ENCODE peak calls at places on chromosome 2, in seven cellular contexts. One of them, this sample, is unnamed.

GRCh38 chr2:37340637-37341036 is 3.8 kb upstream of the QPCT start:
- DNase-seq in HepG2: no peak
- DNase-seq in T47D: no peak
- DNase-seq in H1: no peak
- DNase-seq in K562: no peak
- DNase-seq in GM12878: no peak
- DNase-seq in SK-N-SH: no peak
- DNase-seq in this sample: no peak

GRCh38 chr2:43225788-43226557 is 433 bp downstream of the ZFP36L2 start:
- DNase-seq in HepG2: peak; percentile 77
- DNase-seq in GM12878: no peak
- DNase-seq in T47D: peak; percentile 58
- DNase-seq in K562: peak; percentile 73
- DNase-seq in SK-N-SH: peak; percentile 89
- DNase-seq in H1: no peak
- DNase-seq in this sample: no peak

GRCh38 chr2:3505771-3506170 is 13.6 kb downstream of the ADI1 start:
- DNase-seq in HepG2: no peak
- DNase-seq in SK-N-SH: no peak
- DNase-seq in H1: no peak
- DNase-seq in GM12878: no peak
- DNase-seq in T47D: peak; percentile 18
- DNase-seq in K562: no peak
- DNase-seq in this sample: no peak

GRCh38 chr2:121961761-121962160 is 206.3 kb downstream of the TSN start:
- DNase-seq in SK-N-SH: no peak
- DNase-seq in K562: no peak
- DNase-seq in GM12878: no peak
- DNase-seq in H1: no peak
- DNase-seq in HepG2: no peak
- DNase-seq in T47D: no peak
- DNase-seq in this sample: no peak

GRCh38 chr2:240999001-240999791 is 778 bp downstream of the SNED1 start:
- DNase-seq in HepG2: no peak
- DNase-seq in GM12878: no peak
- DNase-seq in T47D: no peak
- DNase-seq in H1: no peak
- DNase-seq in SK-N-SH: peak; percentile 69
- DNase-seq in K562: peak; percentile 27
- DNase-seq in this sample: no peak

GRCh38 chr2:127153691-127154158 is 46.8 kb upstream of the BIN1 start:
- DNase-seq in SK-N-SH: no peak
- DNase-seq in GM12878: no peak
- DNase-seq in T47D: no peak
- DNase-seq in H1: no peak
- DNase-seq in HepG2: no peak
- DNase-seq in K562: no peak
- DNase-seq in this sample: no peak

GRCh38 chr2:28193552-28194383 is 198.9 kb upstream of the FOSL2 start:
- DNase-seq in T47D: no peak
- DNase-seq in H1: no peak
- DNase-seq in SK-N-SH: peak; percentile 27
- DNase-seq in K562: no peak
- DNase-seq in HepG2: no peak
- DNase-seq in GM12878: no peak
- DNase-seq in this sample: no peak

GRCh38 chr2:226411727-226412360 is 387.8 kb downstream of the IRS1 start:
- DNase-seq in T47D: peak; percentile 48
- DNase-seq in SK-N-SH: no peak
- DNase-seq in H1: no peak
- DNase-seq in GM12878: no peak
- DNase-seq in K562: no peak
- DNase-seq in HepG2: peak; percentile 95
- DNase-seq in this sample: peak; percentile 93

GRCh38 chr2:241224068-241224850 is 35.8 kb downstream of the ANO7 start:
- DNase-seq in K562: no peak
- DNase-seq in SK-N-SH: peak; percentile 91
- DNase-seq in T47D: no peak
- DNase-seq in H1: no peak
- DNase-seq in HepG2: peak; percentile 87
- DNase-seq in GM12878: no peak
- DNase-seq in this sample: no peak

GRCh38 chr2:69567909-69568300 is 75.6 kb downstream of the AAK1 start:
- DNase-seq in HepG2: no peak
- DNase-seq in H1: no peak
- DNase-seq in GM12878: no peak
- DNase-seq in SK-N-SH: no peak
- DNase-seq in K562: no peak
- DNase-seq in T47D: no peak
- DNase-seq in this sample: no peak
- TF ChIP-seq JUND in HepG2: no peak
- TF ChIP-seq JUND in H1: no peak
- TF ChIP-seq JUND in GM12878: no peak
- TF ChIP-seq JUND in SK-N-SH: no peak
- TF ChIP-seq JUND in K562: no peak
- TF ChIP-seq JUND in T47D: no peak
- TF ChIP-seq JUND in this sample: no peak

GRCh38 chr2:215929602-215930335 is 83.6 kb downstream of the MREG start:
- DNase-seq in K562: peak; percentile 14
- DNase-seq in T47D: no peak
- DNase-seq in H1: no peak
- DNase-seq in SK-N-SH: no peak
- DNase-seq in HepG2: no peak
- DNase-seq in GM12878: no peak
- DNase-seq in this sample: no peak
- TF ChIP-seq JUND in K562: peak; percentile 94
- TF ChIP-seq JUND in T47D: no peak
- TF ChIP-seq JUND in H1: no peak
- TF ChIP-seq JUND in SK-N-SH: peak; percentile 30
- TF ChIP-seq JUND in HepG2: no peak
- TF ChIP-seq JUND in GM12878: no peak
- TF ChIP-seq JUND in this sample: no peak

GRCh38 chr2:108409768-108410167 is 32.0 kb downstream of the SULT1C4 start:
- DNase-seq in HepG2: no peak
- DNase-seq in SK-N-SH: no peak
- DNase-seq in H1: no peak
- DNase-seq in T47D: no peak
- DNase-seq in GM12878: no peak
- DNase-seq in K562: no peak
- DNase-seq in this sample: no peak
- TF ChIP-seq JUND in HepG2: no peak
- TF ChIP-seq JUND in SK-N-SH: no peak
- TF ChIP-seq JUND in H1: no peak
- TF ChIP-seq JUND in T47D: no peak
- TF ChIP-seq JUND in GM12878: no peak
- TF ChIP-seq JUND in K562: no peak
- TF ChIP-seq JUND in this sample: no peak

GRCh38 chr2:9103663-9104277 is 100.3 kb upstream of the MBOAT2 start:
- DNase-seq in T47D: no peak
- DNase-seq in SK-N-SH: no peak
- DNase-seq in HepG2: no peak
- DNase-seq in K562: no peak
- DNase-seq in GM12878: no peak
- DNase-seq in H1: no peak
- DNase-seq in this sample: no peak

GRCh38 chr2:9108210-9108967 is 98.2 kb upstream of the ASAP2 start:
- DNase-seq in SK-N-SH: no peak
- DNase-seq in H1: no peak
- DNase-seq in K562: no peak
- DNase-seq in GM12878: no peak
- DNase-seq in T47D: no peak
- DNase-seq in HepG2: no peak
- DNase-seq in this sample: no peak

GRCh38 chr2:9105601-9106337 is 100.8 kb upstream of the ASAP2 start:
- DNase-seq in H1: no peak
- DNase-seq in HepG2: no peak
- DNase-seq in SK-N-SH: peak; percentile 34
- DNase-seq in K562: no peak
- DNase-seq in T47D: no peak
- DNase-seq in GM12878: no peak
- DNase-seq in this sample: no peak

GRCh38 chr2:9107168-9108025 is 99.2 kb upstream of the ASAP2 start:
- DNase-seq in T47D: no peak
- DNase-seq in K562: no peak
- DNase-seq in GM12878: no peak
- DNase-seq in SK-N-SH: no peak
- DNase-seq in H1: no peak
- DNase-seq in HepG2: no peak
- DNase-seq in this sample: no peak

DNA sequence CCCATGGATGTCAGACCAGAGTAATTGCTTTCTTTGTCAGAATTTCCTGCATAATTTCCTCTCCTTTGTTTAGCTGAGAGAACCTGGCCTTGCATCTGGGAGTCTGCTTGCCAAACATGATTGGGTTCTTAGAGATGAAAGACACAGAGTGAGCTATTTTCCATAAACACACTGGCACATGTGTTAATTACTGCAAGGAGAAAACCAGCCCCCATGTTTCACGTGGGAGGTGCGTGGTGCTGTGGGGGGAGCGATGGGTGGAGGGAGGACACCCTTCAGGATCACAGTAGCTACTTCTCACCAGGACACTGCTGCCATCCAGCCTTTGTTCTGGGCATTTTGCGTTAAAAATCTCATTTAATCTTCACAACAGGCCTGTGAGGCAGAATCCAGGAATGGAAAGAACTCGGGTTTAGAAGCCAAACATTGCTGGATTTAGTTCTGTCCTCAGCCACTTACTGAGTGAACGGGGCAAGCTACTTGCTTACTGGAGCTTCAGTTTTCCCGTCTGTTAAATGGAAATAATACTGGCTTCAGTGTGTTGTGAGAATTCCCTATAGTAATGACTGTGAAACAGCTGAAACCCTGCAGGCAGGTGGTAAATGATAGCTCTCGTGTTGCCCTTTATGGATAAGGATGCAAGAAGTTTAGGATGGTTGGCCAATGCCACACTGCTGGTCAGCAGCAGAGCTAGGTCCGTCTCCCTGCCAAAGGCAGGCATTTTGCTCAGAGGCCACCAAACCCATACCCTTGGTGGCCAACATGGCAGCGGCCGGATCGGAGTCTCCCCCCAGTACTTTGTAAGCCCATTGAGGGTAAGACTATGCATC is 100.1 kb upstream of the ASAP2 start:
- DNase-seq in K562: no peak
- DNase-seq in T47D: no peak
- DNase-seq in SK-N-SH: no peak
- DNase-seq in GM12878: no peak
- DNase-seq in H1: no peak
- DNase-seq in HepG2: no peak
- DNase-seq in this sample: no peak
- TF ChIP-seq JUND in K562: no peak
- TF ChIP-seq JUND in T47D: no peak
- TF ChIP-seq JUND in SK-N-SH: no peak
- TF ChIP-seq JUND in GM12878: no peak
- TF ChIP-seq JUND in H1: no peak
- TF ChIP-seq JUND in HepG2: no peak
- TF ChIP-seq JUND in this sample: no peak

GRCh38 chr2:18926633-18927524 is 337.5 kb upstream of the NT5C1B start:
- DNase-seq in T47D: no peak
- DNase-seq in SK-N-SH: no peak
- DNase-seq in K562: no peak
- DNase-seq in HepG2: no peak
- DNase-seq in GM12878: no peak
- DNase-seq in H1: no peak
- DNase-seq in this sample: no peak

GRCh38 chr2:18927525-18928232 is 338.3 kb upstream of the NT5C1B start:
- DNase-seq in HepG2: peak; percentile 18
- DNase-seq in SK-N-SH: no peak
- DNase-seq in H1: no peak
- DNase-seq in K562: no peak
- DNase-seq in GM12878: no peak
- DNase-seq in T47D: no peak
- DNase-seq in this sample: no peak

GRCh38 chr2:18934886-18935285 is 345.5 kb upstream of the NT5C1B start:
- DNase-seq in HepG2: no peak
- DNase-seq in SK-N-SH: no peak
- DNase-seq in GM12878: no peak
- DNase-seq in T47D: no peak
- DNase-seq in H1: no peak
- DNase-seq in K562: no peak
- DNase-seq in this sample: no peak

GRCh38 chr2:18932864-18933263 is 343.5 kb upstream of the NT5C1B start:
- DNase-seq in GM12878: no peak
- DNase-seq in SK-N-SH: no peak
- DNase-seq in T47D: no peak
- DNase-seq in HepG2: no peak
- DNase-seq in H1: no peak
- DNase-seq in K562: no peak
- DNase-seq in this sample: no peak

DNA sequence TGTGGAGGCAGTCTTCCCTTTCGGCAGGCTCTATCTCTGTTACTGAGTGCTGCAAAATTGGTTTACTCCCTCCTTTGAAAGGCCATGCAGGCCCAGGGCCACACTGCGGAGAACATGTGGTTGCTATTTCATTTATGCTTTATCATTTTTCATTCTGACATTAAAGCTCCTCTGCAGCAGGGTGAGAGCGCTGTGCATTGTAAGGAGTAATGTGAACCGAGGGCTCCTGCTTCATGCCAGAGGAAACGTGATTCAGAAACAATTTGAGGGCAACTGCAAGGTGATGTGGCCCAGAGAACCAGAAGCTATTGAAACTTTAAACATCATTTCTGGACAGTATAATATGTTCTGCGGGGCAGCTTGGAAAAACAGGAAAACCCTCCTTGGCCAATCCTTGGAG is 341.6 kb upstream of the NT5C1B start:
- DNase-seq in GM12878: no peak
- DNase-seq in T47D: no peak
- DNase-seq in HepG2: no peak
- DNase-seq in H1: no peak
- DNase-seq in K562: no peak
- DNase-seq in SK-N-SH: peak; percentile 23
- DNase-seq in this sample: no peak
- TF ChIP-seq JUND in GM12878: no peak
- TF ChIP-seq JUND in T47D: no peak
- TF ChIP-seq JUND in HepG2: no peak
- TF ChIP-seq JUND in H1: no peak
- TF ChIP-seq JUND in K562: no peak
- TF ChIP-seq JUND in SK-N-SH: peak; percentile 29
- TF ChIP-seq JUND in this sample: no peak

GRCh38 chr2:24721470-24721869 is 71.7 kb downstream of the PTRHD1 start:
- DNase-seq in SK-N-SH: peak; percentile 59
- DNase-seq in GM12878: peak; percentile 45
- DNase-seq in K562: no peak
- DNase-seq in H1: no peak
- DNase-seq in HepG2: no peak
- DNase-seq in T47D: no peak
- DNase-seq in this sample: no peak
- TF ChIP-seq JUND in SK-N-SH: no peak
- TF ChIP-seq JUND in GM12878: no peak
- TF ChIP-seq JUND in K562: no peak
- TF ChIP-seq JUND in H1: no peak
- TF ChIP-seq JUND in HepG2: no peak
- TF ChIP-seq JUND in T47D: no peak
- TF ChIP-seq JUND in this sample: no peak